ENCODE peak calls at places on chromosomes 4 and X, in five cellular contexts. One of them, this sample, is unnamed.

GRCh38 chr4:16120720-16121119 is 36.9 kb upstream of the PROM1 start:
- DNase-seq in stimulated activated naive B cell treated with anti-CD40 and anti-IgM and Interleukin-4, amounts not matched to agents 10 μg/mL and 1 μg/mL and 100 μg/mL, for 72 hours: no peak
- DNase-seq in activated gamma-delta T cell treated with Interleukin-2 at 50 U/mL for 16 hours: no peak
- DNase-seq in AG08395: no peak
- DNase-seq in AG09309: no peak
- DNase-seq in this sample: no peak

GRCh38 chr4:32161382-32161781 is 1441.2 kb downstream of the PCDH7 start:
- DNase-seq in AG09309: no peak
- DNase-seq in AG08395: no peak
- DNase-seq in activated gamma-delta T cell treated with Interleukin-2 at 50 U/mL for 16 hours: no peak
- DNase-seq in stimulated activated naive B cell treated with anti-CD40 and anti-IgM and Interleukin-4, amounts not matched to agents 10 μg/mL and 1 μg/mL and 100 μg/mL, for 72 hours: no peak
- DNase-seq in this sample: no peak

GRCh38 chr4:3898098-3898497 is 131.9 kb downstream of the ADRA2C start:
- DNase-seq in activated gamma-delta T cell treated with Interleukin-2 at 50 U/mL for 16 hours: no peak
- DNase-seq in AG08395: no peak
- DNase-seq in stimulated activated naive B cell treated with anti-CD40 and anti-IgM and Interleukin-4, amounts not matched to agents 10 μg/mL and 1 μg/mL and 100 μg/mL, for 72 hours: no peak
- DNase-seq in AG09309: no peak
- DNase-seq in this sample: no peak

GRCh38 chr4:122700178-122700725 is 32.3 kb upstream of the BBS12 start:
- DNase-seq in AG09309: no peak
- DNase-seq in stimulated activated naive B cell treated with anti-CD40 and anti-IgM and Interleukin-4, amounts not matched to agents 10 μg/mL and 1 μg/mL and 100 μg/mL, for 72 hours: no peak
- DNase-seq in AG08395: peak
- DNase-seq in activated gamma-delta T cell treated with Interleukin-2 at 50 U/mL for 16 hours: no peak
- DNase-seq in this sample: no peak

GRCh38 chr4:40195182-40196177 is 1.4 kb upstream of the RHOH start:
- DNase-seq in stimulated activated naive B cell treated with anti-CD40 and anti-IgM and Interleukin-4, amounts not matched to agents 10 μg/mL and 1 μg/mL and 100 μg/mL, for 72 hours: no peak
- DNase-seq in AG09309: no peak
- DNase-seq in AG08395: no peak
- DNase-seq in activated gamma-delta T cell treated with Interleukin-2 at 50 U/mL for 16 hours: no peak
- DNase-seq in this sample: no peak

GRCh38 chr4:13325744-13326143 is 158.4 kb downstream of the RAB28 start:
- DNase-seq in stimulated activated naive B cell treated with anti-CD40 and anti-IgM and Interleukin-4, amounts not matched to agents 10 μg/mL and 1 μg/mL and 100 μg/mL, for 72 hours: no peak
- DNase-seq in AG09309: no peak
- DNase-seq in activated gamma-delta T cell treated with Interleukin-2 at 50 U/mL for 16 hours: no peak
- DNase-seq in AG08395: no peak
- DNase-seq in this sample: no peak

GRCh38 chr4:98510757-98511517 is 147.5 kb downstream of the TSPAN5 start:
- DNase-seq in AG09309: peak
- DNase-seq in activated gamma-delta T cell treated with Interleukin-2 at 50 U/mL for 16 hours: no peak
- DNase-seq in AG08395: peak
- DNase-seq in stimulated activated naive B cell treated with anti-CD40 and anti-IgM and Interleukin-4, amounts not matched to agents 10 μg/mL and 1 μg/mL and 100 μg/mL, for 72 hours: no peak
- DNase-seq in this sample: no peak

GRCh38 chr4:181957088-181957487 is 286.1 kb upstream of the TENM3 start:
- DNase-seq in AG09309: peak
- DNase-seq in AG08395: peak
- DNase-seq in activated gamma-delta T cell treated with Interleukin-2 at 50 U/mL for 16 hours: no peak
- DNase-seq in stimulated activated naive B cell treated with anti-CD40 and anti-IgM and Interleukin-4, amounts not matched to agents 10 μg/mL and 1 μg/mL and 100 μg/mL, for 72 hours: no peak
- DNase-seq in this sample: no peak

GRCh38 chrX:153063315-153063714 is 7.0 kb downstream of the PNMA3 start:
- DNase-seq in activated gamma-delta T cell treated with Interleukin-2 at 50 U/mL for 16 hours: no peak
- DNase-seq in stimulated activated naive B cell treated with anti-CD40 and anti-IgM and Interleukin-4, amounts not matched to agents 10 μg/mL and 1 μg/mL and 100 μg/mL, for 72 hours: no peak
- DNase-seq in AG09309: no peak
- DNase-seq in AG08395: peak
- DNase-seq in this sample: no peak

GRCh38 chrX:101057095-101057714 is 5.3 kb upstream of the TRMT2B start:
- DNase-seq in AG09309: no peak
- DNase-seq in AG08395: peak
- DNase-seq in stimulated activated naive B cell treated with anti-CD40 and anti-IgM and Interleukin-4, amounts not matched to agents 10 μg/mL and 1 μg/mL and 100 μg/mL, for 72 hours: peak
- DNase-seq in activated gamma-delta T cell treated with Interleukin-2 at 50 U/mL for 16 hours: no peak
- DNase-seq in this sample: peak

GRCh38 chrX:44303119-44303518 is 40.4 kb downstream of the EFHC2 start:
- DNase-seq in activated gamma-delta T cell treated with Interleukin-2 at 50 U/mL for 16 hours: no peak
- DNase-seq in AG08395: no peak
- DNase-seq in stimulated activated naive B cell treated with anti-CD40 and anti-IgM and Interleukin-4, amounts not matched to agents 10 μg/mL and 1 μg/mL and 100 μg/mL, for 72 hours: no peak
- DNase-seq in AG09309: no peak
- DNase-seq in this sample: no peak

This sample was measured in germinal center.